ENCODE peak calls at places on chromosomes 12 and 14, in seven cellular contexts. One of them, this sample, is unnamed.
A peak's percentile ranks its signal among the peaks of the same experiment; 100 is the strongest.

GRCh38 chr12:44155349-44155748 is 319.5 kb downstream of the TMEM117 start:
- DNase-seq in activated naive CD4-positive, alpha-beta T cell: no peak
- DNase-seq in K562: no peak
- DNase-seq in NCI-H2081: no peak
- DNase-seq in transverse colon: no peak
- DNase-seq in renal cortical epithelial cell: no peak
- DNase-seq in HTR-8/SVneo: no peak
- DNase-seq in this sample: no peak

GRCh38 chr14:50963919-50964318 is 19.6 kb upstream of the PYGL start:
- DNase-seq in activated naive CD4-positive, alpha-beta T cell: no peak
- DNase-seq in K562: no peak
- DNase-seq in NCI-H2081: no peak
- DNase-seq in transverse colon: no peak
- DNase-seq in renal cortical epithelial cell: no peak
- DNase-seq in HTR-8/SVneo: no peak
- DNase-seq in this sample: no peak

GRCh38 chr14:95191445-95192199 is 34.3 kb upstream of the DICER1 start:
- DNase-seq in activated naive CD4-positive, alpha-beta T cell: no peak
- DNase-seq in K562: no peak
- DNase-seq in NCI-H2081: no peak
- DNase-seq in transverse colon: no peak
- DNase-seq in renal cortical epithelial cell: no peak
- DNase-seq in HTR-8/SVneo: no peak
- DNase-seq in this sample: no peak

GRCh38 chr12:50678650-50679049 is 85.3 kb upstream of the ATF1 start:
- DNase-seq in activated naive CD4-positive, alpha-beta T cell: no peak
- DNase-seq in K562: no peak
- DNase-seq in NCI-H2081: no peak
- DNase-seq in transverse colon: no peak
- DNase-seq in renal cortical epithelial cell: no peak
- DNase-seq in HTR-8/SVneo: no peak
- DNase-seq in this sample: no peak

GRCh38 chr12:115088328-115088994 is 404.5 kb upstream of the TBX3 start:
- DNase-seq in activated naive CD4-positive, alpha-beta T cell: no peak
- DNase-seq in K562: no peak
- DNase-seq in NCI-H2081: no peak
- DNase-seq in transverse colon: no peak
- DNase-seq in renal cortical epithelial cell: no peak
- DNase-seq in HTR-8/SVneo: no peak
- DNase-seq in this sample: no peak

GRCh38 chr12:992647-993046 is 1.6 kb downstream of the ERC1 start:
- DNase-seq in activated naive CD4-positive, alpha-beta T cell: no peak
- DNase-seq in K562: no peak
- DNase-seq in NCI-H2081: no peak
- DNase-seq in transverse colon: no peak
- DNase-seq in renal cortical epithelial cell: no peak
- DNase-seq in HTR-8/SVneo: no peak
- DNase-seq in this sample: no peak

GRCh38 chr12:53998900-53999236 is 1.1 kb upstream of the HOXC9 start:
- DNase-seq in activated naive CD4-positive, alpha-beta T cell: no peak
- DNase-seq in K562: no peak
- DNase-seq in NCI-H2081: no peak
- DNase-seq in transverse colon: no peak
- DNase-seq in renal cortical epithelial cell: no peak
- DNase-seq in HTR-8/SVneo: no peak
- DNase-seq in this sample: no peak

GRCh38 chr12:54650409-54650808 is 2.2 kb upstream of the DCD start:
- DNase-seq in activated naive CD4-positive, alpha-beta T cell: no peak
- DNase-seq in K562: no peak
- DNase-seq in NCI-H2081: no peak
- DNase-seq in transverse colon: no peak
- DNase-seq in renal cortical epithelial cell: peak; percentile 46
- DNase-seq in HTR-8/SVneo: no peak
- DNase-seq in this sample: no peak

GRCh38 chr12:40534828-40535227 is 157.4 kb upstream of the CNTN1 start:
- DNase-seq in activated naive CD4-positive, alpha-beta T cell: no peak
- DNase-seq in K562: no peak
- DNase-seq in NCI-H2081: no peak
- DNase-seq in transverse colon: no peak
- DNase-seq in renal cortical epithelial cell: no peak
- DNase-seq in HTR-8/SVneo: no peak
- DNase-seq in this sample: no peak

GRCh38 chr12:4934651-4935050 is 24.9 kb downstream of the KCNA1 start:
- DNase-seq in activated naive CD4-positive, alpha-beta T cell: no peak
- DNase-seq in K562: no peak
- DNase-seq in NCI-H2081: peak; percentile 4
- DNase-seq in transverse colon: no peak
- DNase-seq in renal cortical epithelial cell: no peak
- DNase-seq in HTR-8/SVneo: no peak
- DNase-seq in this sample: no peak

GRCh38 chr12:78473136-78473535 is 391.4 kb upstream of the SYT1 start:
- DNase-seq in activated naive CD4-positive, alpha-beta T cell: no peak
- DNase-seq in K562: no peak
- DNase-seq in NCI-H2081: no peak
- DNase-seq in transverse colon: no peak
- DNase-seq in renal cortical epithelial cell: peak; percentile 15
- DNase-seq in HTR-8/SVneo: no peak
- DNase-seq in this sample: no peak

GRCh38 chr14:33657478-33657877 is 293.4 kb downstream of the EGLN3 start:
- DNase-seq in activated naive CD4-positive, alpha-beta T cell: no peak
- DNase-seq in K562: no peak
- DNase-seq in NCI-H2081: no peak
- DNase-seq in transverse colon: no peak
- DNase-seq in renal cortical epithelial cell: no peak
- DNase-seq in HTR-8/SVneo: no peak
- DNase-seq in this sample: no peak

GRCh38 chr14:80621701-80622100 is 319.8 kb downstream of the CEP128 start:
- DNase-seq in activated naive CD4-positive, alpha-beta T cell: no peak
- DNase-seq in K562: no peak
- DNase-seq in NCI-H2081: no peak
- DNase-seq in transverse colon: no peak
- DNase-seq in renal cortical epithelial cell: peak; percentile 48
- DNase-seq in HTR-8/SVneo: peak; percentile 35
- DNase-seq in this sample: no peak

GRCh38 chr14:59507063-59507751 is 22.9 kb downstream of the JKAMP start:
- DNase-seq in activated naive CD4-positive, alpha-beta T cell: peak; percentile 2
- DNase-seq in K562: peak; percentile 50
- DNase-seq in NCI-H2081: peak; percentile 56
- DNase-seq in transverse colon: peak; percentile 83
- DNase-seq in renal cortical epithelial cell: peak; percentile 51
- DNase-seq in HTR-8/SVneo: peak; percentile 80
- DNase-seq in this sample: peak; percentile 13

GRCh38 chr12:123134265-123134664 is 16.6 kb downstream of the PITPNM2 start:
- DNase-seq in activated naive CD4-positive, alpha-beta T cell: no peak
- DNase-seq in K562: no peak
- DNase-seq in NCI-H2081: no peak
- DNase-seq in transverse colon: no peak
- DNase-seq in renal cortical epithelial cell: peak; percentile 80
- DNase-seq in HTR-8/SVneo: no peak
- DNase-seq in this sample: no peak

GRCh38 chr14:55867726-55868125 is 250.5 kb upstream of the PELI2 start:
- DNase-seq in activated naive CD4-positive, alpha-beta T cell: no peak
- DNase-seq in K562: no peak
- DNase-seq in NCI-H2081: no peak
- DNase-seq in transverse colon: no peak
- DNase-seq in renal cortical epithelial cell: no peak
- DNase-seq in HTR-8/SVneo: no peak
- DNase-seq in this sample: no peak

GRCh38 chr14:104224516-104225281 is 86.3 kb downstream of the KIF26A start:
- DNase-seq in activated naive CD4-positive, alpha-beta T cell: peak; percentile 3
- DNase-seq in K562: peak; percentile 52
- DNase-seq in NCI-H2081: no peak
- DNase-seq in transverse colon: peak; percentile 60
- DNase-seq in renal cortical epithelial cell: no peak
- DNase-seq in HTR-8/SVneo: no peak
- DNase-seq in this sample: no peak

GRCh38 chr14:24233538-24233866 is 773 bp downstream of the GMPR2 start:
- DNase-seq in activated naive CD4-positive, alpha-beta T cell: no peak
- DNase-seq in K562: no peak
- DNase-seq in NCI-H2081: no peak
- DNase-seq in transverse colon: no peak
- DNase-seq in renal cortical epithelial cell: no peak
- DNase-seq in HTR-8/SVneo: no peak
- DNase-seq in this sample: no peak

GRCh38 chr12:15280930-15281329 is 41.4 kb upstream of the PTPRO start:
- DNase-seq in activated naive CD4-positive, alpha-beta T cell: no peak
- DNase-seq in K562: no peak
- DNase-seq in NCI-H2081: no peak
- DNase-seq in transverse colon: no peak
- DNase-seq in renal cortical epithelial cell: no peak
- DNase-seq in HTR-8/SVneo: no peak
- DNase-seq in this sample: no peak

GRCh38 chr14:76117789-76118188 is 33.9 kb upstream of the GPATCH2L start:
- DNase-seq in activated naive CD4-positive, alpha-beta T cell: no peak
- DNase-seq in K562: no peak
- DNase-seq in NCI-H2081: peak; percentile 92
- DNase-seq in transverse colon: no peak
- DNase-seq in renal cortical epithelial cell: no peak
- DNase-seq in HTR-8/SVneo: no peak
- DNase-seq in this sample: no peak

GRCh38 chr12:127355061-127355820 is 911.7 kb upstream of the TMEM132C start:
- DNase-seq in activated naive CD4-positive, alpha-beta T cell: no peak
- DNase-seq in K562: peak; percentile 52
- DNase-seq in NCI-H2081: no peak
- DNase-seq in transverse colon: no peak
- DNase-seq in renal cortical epithelial cell: no peak
- DNase-seq in HTR-8/SVneo: peak; percentile 18
- DNase-seq in this sample: no peak

GRCh38 chr12:75759842-75760260 is 248.4 kb upstream of the KRR1 start:
- DNase-seq in activated naive CD4-positive, alpha-beta T cell: no peak
- DNase-seq in K562: no peak
- DNase-seq in NCI-H2081: no peak
- DNase-seq in transverse colon: no peak
- DNase-seq in renal cortical epithelial cell: peak; percentile 82
- DNase-seq in HTR-8/SVneo: no peak
- DNase-seq in this sample: no peak

GRCh38 chr12:219891-220352 is 6.0 kb upstream of the SLC6A12 start:
- DNase-seq in activated naive CD4-positive, alpha-beta T cell: no peak
- DNase-seq in K562: peak; percentile 75
- DNase-seq in NCI-H2081: peak; percentile 73
- DNase-seq in transverse colon: peak; percentile 74
- DNase-seq in renal cortical epithelial cell: peak; percentile 50
- DNase-seq in HTR-8/SVneo: peak; percentile 79
- DNase-seq in this sample: peak; percentile 68

GRCh38 chr12:54251667-54252284 is 28.1 kb downstream of the CBX5 start:
- DNase-seq in activated naive CD4-positive, alpha-beta T cell: no peak
- DNase-seq in K562: peak; percentile 64
- DNase-seq in NCI-H2081: no peak
- DNase-seq in transverse colon: no peak
- DNase-seq in renal cortical epithelial cell: peak; percentile 60
- DNase-seq in HTR-8/SVneo: peak; percentile 64
- DNase-seq in this sample: peak; percentile 59

GRCh38 chr12:102527256-102527720 is 46.9 kb upstream of the IGF1 start:
- DNase-seq in activated naive CD4-positive, alpha-beta T cell: no peak
- DNase-seq in K562: no peak
- DNase-seq in NCI-H2081: no peak
- DNase-seq in transverse colon: no peak
- DNase-seq in renal cortical epithelial cell: no peak
- DNase-seq in HTR-8/SVneo: no peak
- DNase-seq in this sample: no peak

GRCh38 chr12:113456761-113457160 is 14.9 kb downstream of the LHX5 start:
- DNase-seq in activated naive CD4-positive, alpha-beta T cell: no peak
- DNase-seq in K562: no peak
- DNase-seq in NCI-H2081: no peak
- DNase-seq in transverse colon: no peak
- DNase-seq in renal cortical epithelial cell: no peak
- DNase-seq in HTR-8/SVneo: no peak
- DNase-seq in this sample: no peak

GRCh38 chr12:96493101-96493500 is 3.7 kb downstream of the CFAP54 start:
- DNase-seq in activated naive CD4-positive, alpha-beta T cell: no peak
- DNase-seq in K562: no peak
- DNase-seq in NCI-H2081: no peak
- DNase-seq in transverse colon: no peak
- DNase-seq in renal cortical epithelial cell: peak; percentile 70
- DNase-seq in HTR-8/SVneo: no peak
- DNase-seq in this sample: no peak

GRCh38 chr14:102828201-102828600 is 51.0 kb downstream of the TRAF3 start:
- DNase-seq in activated naive CD4-positive, alpha-beta T cell: no peak
- DNase-seq in K562: no peak
- DNase-seq in NCI-H2081: peak; percentile 14
- DNase-seq in transverse colon: no peak
- DNase-seq in renal cortical epithelial cell: no peak
- DNase-seq in HTR-8/SVneo: no peak
- DNase-seq in this sample: no peak

GRCh38 chr14:47332099-47332498 is 343.3 kb downstream of the MDGA2 start:
- DNase-seq in activated naive CD4-positive, alpha-beta T cell: no peak
- DNase-seq in K562: no peak
- DNase-seq in NCI-H2081: no peak
- DNase-seq in transverse colon: no peak
- DNase-seq in renal cortical epithelial cell: peak; percentile 31
- DNase-seq in HTR-8/SVneo: no peak
- DNase-seq in this sample: no peak

GRCh38 chr12:7060353-7060954 is at the start of gene C1S:
- DNase-seq in activated naive CD4-positive, alpha-beta T cell: no peak
- DNase-seq in K562: peak; percentile 29
- DNase-seq in NCI-H2081: no peak
- DNase-seq in transverse colon: peak; percentile 54
- DNase-seq in renal cortical epithelial cell: peak; percentile 95
- DNase-seq in HTR-8/SVneo: peak; percentile 95
- DNase-seq in this sample: peak; percentile 50

GRCh38 chr14:67428501-67429031 is 16.6 kb upstream of the PLEK2 start:
- DNase-seq in activated naive CD4-positive, alpha-beta T cell: no peak
- DNase-seq in K562: no peak
- DNase-seq in NCI-H2081: no peak
- DNase-seq in transverse colon: peak; percentile 41
- DNase-seq in renal cortical epithelial cell: peak; percentile 21
- DNase-seq in HTR-8/SVneo: no peak
- DNase-seq in this sample: peak; percentile 41

GRCh38 chr12:8813963-8814362 is 8.5 kb upstream of the A2ML1 start:
- DNase-seq in activated naive CD4-positive, alpha-beta T cell: no peak
- DNase-seq in K562: no peak
- DNase-seq in NCI-H2081: no peak
- DNase-seq in transverse colon: no peak
- DNase-seq in renal cortical epithelial cell: no peak
- DNase-seq in HTR-8/SVneo: no peak
- DNase-seq in this sample: no peak

GRCh38 chr12:32365473-32366064 is 33.8 kb upstream of the FGD4 start:
- DNase-seq in activated naive CD4-positive, alpha-beta T cell: no peak
- DNase-seq in K562: peak; percentile 70
- DNase-seq in NCI-H2081: peak; percentile 64
- DNase-seq in transverse colon: peak; percentile 60
- DNase-seq in renal cortical epithelial cell: peak; percentile 77
- DNase-seq in HTR-8/SVneo: peak; percentile 37
- DNase-seq in this sample: peak; percentile 32

GRCh38 chr14:32559595-32559994 is 230.5 kb downstream of the AKAP6 start:
- DNase-seq in activated naive CD4-positive, alpha-beta T cell: no peak
- DNase-seq in K562: no peak
- DNase-seq in NCI-H2081: no peak
- DNase-seq in transverse colon: no peak
- DNase-seq in renal cortical epithelial cell: no peak
- DNase-seq in HTR-8/SVneo: no peak
- DNase-seq in this sample: no peak

GRCh38 chr12:88897723-88898122 is 317.5 kb upstream of the KITLG start:
- DNase-seq in activated naive CD4-positive, alpha-beta T cell: no peak
- DNase-seq in K562: no peak
- DNase-seq in NCI-H2081: no peak
- DNase-seq in transverse colon: no peak
- DNase-seq in renal cortical epithelial cell: peak; percentile 5
- DNase-seq in HTR-8/SVneo: no peak
- DNase-seq in this sample: no peak

GRCh38 chr12:2396448-2396871 is 343.7 kb downstream of the CACNA1C start:
- DNase-seq in activated naive CD4-positive, alpha-beta T cell: no peak
- DNase-seq in K562: no peak
- DNase-seq in NCI-H2081: no peak
- DNase-seq in transverse colon: peak; percentile 30
- DNase-seq in renal cortical epithelial cell: no peak
- DNase-seq in HTR-8/SVneo: peak; percentile 28
- DNase-seq in this sample: no peak

GRCh38 chr14:50489851-50490250 is 42.5 kb downstream of the MAP4K5 start:
- DNase-seq in activated naive CD4-positive, alpha-beta T cell: no peak
- DNase-seq in K562: no peak
- DNase-seq in NCI-H2081: no peak
- DNase-seq in transverse colon: no peak
- DNase-seq in renal cortical epithelial cell: no peak
- DNase-seq in HTR-8/SVneo: no peak
- DNase-seq in this sample: no peak

GRCh38 chr14:49770212-49770817 is 2.4 kb downstream of the KLHDC2 start:
- DNase-seq in activated naive CD4-positive, alpha-beta T cell: no peak
- DNase-seq in K562: no peak
- DNase-seq in NCI-H2081: no peak
- DNase-seq in transverse colon: peak; percentile 69
- DNase-seq in renal cortical epithelial cell: peak; percentile 98
- DNase-seq in HTR-8/SVneo: no peak
- DNase-seq in this sample: peak; percentile 29